ENCODE peak calls at places on chromosomes 7 and 10, in five cellular contexts. T, H, E, D and F are unnamed samples.

GRCh38 chr7:30594055-30594539 is 581 bp upstream of the GARS1 start:
- DNase-seq in H (peak; percentile 59), E (peak; percentile 24), T (no peak), D (peak; percentile 46), F (no peak)

GRCh38 chr7:69184339-69184738 is 413.9 kb upstream of the AUTS2 start:
- DNase-seq in E (no peak), D (no peak), H (no peak), T (no peak), F (no peak)

GRCh38 chr10:27513451-27514191 is 9.5 kb downstream of the RAB18 start:
- DNase-seq in E (no peak), D (no peak), T (no peak), H (peak; percentile 10), F (no peak)

GRCh38 chr10:29642996-29643395 is 8.2 kb upstream of the SVIL start:
- DNase-seq in T (no peak), H (no peak), D (no peak), E (no peak), F (no peak)

GRCh38 chr7:91288208-91288824 is 24.1 kb downstream of the FZD1 start:
- DNase-seq in H (no peak), D (no peak), E (no peak), T (no peak), F (peak; percentile 22)

GRCh38 chr7:4025694-4026615 is 656.1 kb upstream of the FOXK1 start:
- DNase-seq in D (no peak), T (no peak), H (no peak), E (no peak), F (no peak)

GRCh38 chr7:101882595-101883564 is 65.5 kb downstream of the CUX1 start:
- DNase-seq in D (no peak), T (no peak), H (no peak), E (peak; percentile 91), F (peak; percentile 88)

GRCh38 chr10:32961892-32962369 is 3.9 kb upstream of the ITGB1 start:
- DNase-seq in D (no peak), E (no peak), H (no peak), T (no peak), F (no peak)

GRCh38 chr10:132698761-132699391 is 87.1 kb downstream of the NKX6-2 start:
- DNase-seq in H (no peak), D (no peak), T (no peak), E (no peak), F (peak; percentile 13)

GRCh38 chr7:151954866-151955820 is 1.1 kb upstream of the GALNTL5 start:
- DNase-seq in D (no peak), T (no peak), E (peak; percentile 79), H (no peak), F (no peak)

GRCh38 chr10:30553625-30554442 is 75.7 kb downstream of the LYZL2 start:
- DNase-seq in E (peak; percentile 69), T (no peak), D (no peak), H (no peak), F (peak; percentile 76)

GRCh38 chr7:18116661-18117060 is 89.0 kb upstream of the PRPS1L1 start:
- DNase-seq in D (no peak), E (no peak), H (no peak), T (no peak), F (no peak)

GRCh38 chr7:143518941-143519340 is 41.3 kb downstream of the TAS2R41 start:
- DNase-seq in H (no peak), D (no peak), E (no peak), T (no peak), F (no peak)

GRCh38 chr7:1434165-1434718 is 25.0 kb downstream of the MICALL2 start:
- DNase-seq in D (no peak), H (no peak), T (no peak), E (no peak), F (no peak)

GRCh38 chr10:114917927-114918672 is 19.9 kb upstream of the TRUB1 start:
- DNase-seq in H (no peak), T (no peak), E (no peak), D (no peak), F (no peak)

GRCh38 chr10:120789804-120790203 is 61.4 kb upstream of the WDR11 start:
- DNase-seq in D (no peak), E (no peak), T (no peak), H (no peak), F (no peak)

GRCh38 chr10:33422779-33423520 is 88.5 kb upstream of the NRP1 start:
- DNase-seq in D (no peak), T (no peak), H (no peak), E (peak; percentile 62), F (no peak)

GRCh38 chr7:26278769-26279168 is 12.9 kb upstream of the SNX10 start:
- DNase-seq in H (no peak), D (no peak), E (no peak), T (no peak), F (no peak)